ENCODE peak calls at places on chromosomes 5 and 9, in ten cellular contexts. I is psoas muscle; P is NCI-H774; Y is CD4-positive, alpha-beta memory T cell; U is mesenchymal stem cell; O is cardiac muscle cell; Q is brain microvascular endothelial cell; Z is hypothalamus; J is NCI-H82; W is mucosa of gallbladder. F is an unnamed sample.

GRCh38 chr5:172453206-172453985 is 929 bp downstream of the SH3PXD2B start:
- DNase-seq in Z (no peak), O (peak), Q (peak), J (peak), I (peak), P (no peak), U (peak), Y (no peak), W (no peak), F (no peak)

GRCh38 chr9:27638716-27639115 is 65.4 kb upstream of the C9orf72 start:
- DNase-seq in P (no peak), U (no peak), W (no peak), Q (no peak), J (peak), I (no peak), Y (no peak), Z (no peak), O (no peak), F (no peak)

GRCh38 chr9:136010176-136010575 is 49.0 kb upstream of the UBAC1 start:
- DNase-seq in W (no peak), P (no peak), Z (no peak), U (no peak), Y (no peak), Q (no peak), O (no peak), I (peak), J (no peak), F (no peak)

GRCh38 chr5:67453526-67453925 is 256.9 kb upstream of the CD180 start:
- DNase-seq in U (peak), W (no peak), P (no peak), J (no peak), O (no peak), Y (no peak), I (no peak), Z (no peak), Q (peak), F (no peak)

GRCh38 chr5:33824516-33825195 is 67.1 kb downstream of the ADAMTS12 start:
- DNase-seq in P (no peak), W (peak), J (no peak), I (no peak), U (peak), Y (no peak), Q (peak), Z (peak), O (no peak), F (no peak)

GRCh38 chr9:15570769-15571168 is 17.9 kb downstream of the CCDC171 start:
- DNase-seq in Y (no peak), Q (no peak), Z (no peak), J (no peak), O (no peak), W (no peak), P (no peak), U (no peak), I (no peak), F (no peak)

GRCh38 chr5:148003226-148003625 is 60.6 kb upstream of the SPINK5 start:
- DNase-seq in I (no peak), Z (no peak), O (no peak), J (no peak), Y (no peak), Q (no peak), P (no peak), W (no peak), U (no peak), F (no peak)

GRCh38 chr9:116414374-116414773 is 260.8 kb downstream of the PAPPA start:
- DNase-seq in Q (no peak), Z (no peak), I (no peak), U (no peak), Y (no peak), J (no peak), W (no peak), O (no peak), P (no peak), F (no peak)

GRCh38 chr5:84228266-84228665 is 156.4 kb downstream of the EDIL3 start:
- DNase-seq in Z (no peak), W (no peak), J (no peak), Q (no peak), P (no peak), O (no peak), Y (no peak), U (peak), I (no peak), F (no peak)

GRCh38 chr9:6984941-6985578 is 227.3 kb downstream of the KDM4C start:
- DNase-seq in Z (no peak), O (no peak), U (no peak), Q (no peak), I (no peak), Y (no peak), J (no peak), P (no peak), W (no peak), F (no peak)

GRCh38 chr5:135315394-135315793 is 83.6 kb downstream of the MACROH2A1 start:
- DNase-seq in Z (no peak), Y (no peak), P (no peak), Q (no peak), O (no peak), W (no peak), J (no peak), U (no peak), I (no peak), F (no peak)

GRCh38 chr5:175279506-175279905 is 164.5 kb downstream of the DRD1 start:
- DNase-seq in O (no peak), W (no peak), Y (no peak), U (no peak), P (no peak), I (no peak), Z (no peak), Q (no peak), J (no peak), F (no peak)

GRCh38 chr5:132943362-132944022 is 19.9 kb downstream of the AFF4 start:
- DNase-seq in I (no peak), U (no peak), Q (no peak), Z (no peak), O (no peak), Y (no peak), J (no peak), P (no peak), W (no peak), F (no peak)

GRCh38 chr5:143592648-143593047 is 189.2 kb upstream of the NR3C1 start:
- DNase-seq in Q (peak), Y (no peak), I (no peak), O (no peak), U (peak), P (peak), Z (no peak), J (no peak), W (no peak), F (no peak)

GRCh38 chr5:173056783-173057061 is 570 bp downstream of the CREBRF start:
- DNase-seq in O (no peak), J (peak), Q (no peak), P (peak), Y (no peak), I (no peak), Z (peak), W (no peak), U (no peak), F (no peak)